ENCODE peak calls at places on chromosomes 7 and 10, in eight cellular contexts. One of them, this sample, is unnamed.

GRCh38 chr7:132177708-132178392 is 398.4 kb downstream of the PLXNA4 start:
- DNase-seq in CD14-positive monocyte: no peak
- DNase-seq in spleen: peak
- DNase-seq in activated CD4-positive, alpha-beta T cell treated with anti-CD3 and anti-CD28 coated beads for 36 hours: no peak
- DNase-seq in MV-4-11: no peak
- DNase-seq in D341Med: no peak
- DNase-seq in left cardiac atrium: no peak
- DNase-seq in type B pancreatic cell: no peak
- DNase-seq in this sample: no peak

GRCh38 chr10:70442332-70442988 is 979 bp upstream of the NODAL start:
- DNase-seq in CD14-positive monocyte: peak
- DNase-seq in spleen: no peak
- DNase-seq in activated CD4-positive, alpha-beta T cell treated with anti-CD3 and anti-CD28 coated beads for 36 hours: no peak
- DNase-seq in MV-4-11: no peak
- DNase-seq in D341Med: no peak
- DNase-seq in left cardiac atrium: no peak
- DNase-seq in type B pancreatic cell: no peak
- DNase-seq in this sample: no peak

GRCh38 chr7:128032605-128033235 is 1.5 kb upstream of the LRRC4 start:
- DNase-seq in CD14-positive monocyte: no peak
- DNase-seq in spleen: peak
- DNase-seq in activated CD4-positive, alpha-beta T cell treated with anti-CD3 and anti-CD28 coated beads for 36 hours: peak
- DNase-seq in MV-4-11: no peak
- DNase-seq in D341Med: no peak
- DNase-seq in left cardiac atrium: peak
- DNase-seq in type B pancreatic cell: no peak
- DNase-seq in this sample: no peak

GRCh38 chr10:109892885-109893284 is 30.4 kb downstream of the XPNPEP1 start:
- DNase-seq in CD14-positive monocyte: no peak
- DNase-seq in spleen: no peak
- DNase-seq in activated CD4-positive, alpha-beta T cell treated with anti-CD3 and anti-CD28 coated beads for 36 hours: peak
- DNase-seq in MV-4-11: no peak
- DNase-seq in D341Med: no peak
- DNase-seq in left cardiac atrium: no peak
- DNase-seq in type B pancreatic cell: no peak
- DNase-seq in this sample: no peak

GRCh38 chr7:135232720-135233119 is 918 bp upstream of the STRA8 start:
- DNase-seq in CD14-positive monocyte: no peak
- DNase-seq in spleen: no peak
- DNase-seq in activated CD4-positive, alpha-beta T cell treated with anti-CD3 and anti-CD28 coated beads for 36 hours: peak
- DNase-seq in MV-4-11: no peak
- DNase-seq in D341Med: no peak
- DNase-seq in left cardiac atrium: no peak
- DNase-seq in type B pancreatic cell: no peak
- DNase-seq in this sample: no peak

GRCh38 chr10:98858525-98858924 is 377.1 kb downstream of the HPSE2 start:
- DNase-seq in CD14-positive monocyte: no peak
- DNase-seq in spleen: no peak
- DNase-seq in activated CD4-positive, alpha-beta T cell treated with anti-CD3 and anti-CD28 coated beads for 36 hours: no peak
- DNase-seq in MV-4-11: no peak
- DNase-seq in D341Med: no peak
- DNase-seq in left cardiac atrium: no peak
- DNase-seq in type B pancreatic cell: no peak
- DNase-seq in this sample: no peak

GRCh38 chr7:55546826-55547225 is 25.5 kb downstream of the VOPP1 start:
- DNase-seq in CD14-positive monocyte: peak
- DNase-seq in spleen: no peak
- DNase-seq in activated CD4-positive, alpha-beta T cell treated with anti-CD3 and anti-CD28 coated beads for 36 hours: peak
- DNase-seq in MV-4-11: peak
- DNase-seq in D341Med: peak
- DNase-seq in left cardiac atrium: peak
- DNase-seq in type B pancreatic cell: no peak
- DNase-seq in this sample: peak

GRCh38 chr7:34747842-34748241 is 89.8 kb downstream of the NPSR1 start:
- DNase-seq in CD14-positive monocyte: no peak
- DNase-seq in spleen: no peak
- DNase-seq in activated CD4-positive, alpha-beta T cell treated with anti-CD3 and anti-CD28 coated beads for 36 hours: no peak
- DNase-seq in MV-4-11: no peak
- DNase-seq in D341Med: no peak
- DNase-seq in left cardiac atrium: no peak
- DNase-seq in type B pancreatic cell: no peak
- DNase-seq in this sample: no peak

GRCh38 chr10:102802920-102803534 is 34.2 kb downstream of the CYP17A1 start:
- DNase-seq in CD14-positive monocyte: peak
- DNase-seq in spleen: no peak
- DNase-seq in activated CD4-positive, alpha-beta T cell treated with anti-CD3 and anti-CD28 coated beads for 36 hours: peak
- DNase-seq in MV-4-11: peak
- DNase-seq in D341Med: no peak
- DNase-seq in left cardiac atrium: peak
- DNase-seq in type B pancreatic cell: no peak
- DNase-seq in this sample: no peak

GRCh38 chr7:134892002-134892693 is 94.2 kb upstream of the AGBL3 start:
- DNase-seq in CD14-positive monocyte: no peak
- DNase-seq in spleen: no peak
- DNase-seq in activated CD4-positive, alpha-beta T cell treated with anti-CD3 and anti-CD28 coated beads for 36 hours: no peak
- DNase-seq in MV-4-11: no peak
- DNase-seq in D341Med: no peak
- DNase-seq in left cardiac atrium: no peak
- DNase-seq in type B pancreatic cell: no peak
- DNase-seq in this sample: no peak

GRCh38 chr10:43943119-43943824 is 294.6 kb upstream of the ZNF32 start:
- DNase-seq in CD14-positive monocyte: no peak
- DNase-seq in spleen: peak
- DNase-seq in activated CD4-positive, alpha-beta T cell treated with anti-CD3 and anti-CD28 coated beads for 36 hours: no peak
- DNase-seq in MV-4-11: no peak
- DNase-seq in D341Med: peak
- DNase-seq in left cardiac atrium: no peak
- DNase-seq in type B pancreatic cell: peak
- DNase-seq in this sample: no peak

GRCh38 chr7:28956608-28957063 is 1.5 kb downstream of the TRIL start:
- DNase-seq in CD14-positive monocyte: no peak
- DNase-seq in spleen: peak
- DNase-seq in activated CD4-positive, alpha-beta T cell treated with anti-CD3 and anti-CD28 coated beads for 36 hours: peak
- DNase-seq in MV-4-11: no peak
- DNase-seq in D341Med: peak
- DNase-seq in left cardiac atrium: peak
- DNase-seq in type B pancreatic cell: peak
- DNase-seq in this sample: peak

GRCh38 chr7:43646603-43647313 is 63.9 kb downstream of the STK17A start:
- DNase-seq in CD14-positive monocyte: no peak
- DNase-seq in spleen: no peak
- DNase-seq in activated CD4-positive, alpha-beta T cell treated with anti-CD3 and anti-CD28 coated beads for 36 hours: no peak
- DNase-seq in MV-4-11: peak
- DNase-seq in D341Med: no peak
- DNase-seq in left cardiac atrium: no peak
- DNase-seq in type B pancreatic cell: no peak
- DNase-seq in this sample: no peak

GRCh38 chr10:92695679-92696605 is 6.2 kb downstream of the HHEX start:
- DNase-seq in CD14-positive monocyte: no peak
- DNase-seq in spleen: peak
- DNase-seq in activated CD4-positive, alpha-beta T cell treated with anti-CD3 and anti-CD28 coated beads for 36 hours: no peak
- DNase-seq in MV-4-11: no peak
- DNase-seq in D341Med: no peak
- DNase-seq in left cardiac atrium: no peak
- DNase-seq in type B pancreatic cell: no peak
- DNase-seq in this sample: no peak

GRCh38 chr10:19683326-19683725 is 132.9 kb upstream of the PLXDC2 start:
- DNase-seq in CD14-positive monocyte: no peak
- DNase-seq in spleen: no peak
- DNase-seq in activated CD4-positive, alpha-beta T cell treated with anti-CD3 and anti-CD28 coated beads for 36 hours: no peak
- DNase-seq in MV-4-11: no peak
- DNase-seq in D341Med: no peak
- DNase-seq in left cardiac atrium: no peak
- DNase-seq in type B pancreatic cell: no peak
- DNase-seq in this sample: no peak

GRCh38 chr10:88473989-88474883 is 108.9 kb downstream of the RNLS start:
- DNase-seq in CD14-positive monocyte: no peak
- DNase-seq in spleen: no peak
- DNase-seq in activated CD4-positive, alpha-beta T cell treated with anti-CD3 and anti-CD28 coated beads for 36 hours: no peak
- DNase-seq in MV-4-11: no peak
- DNase-seq in D341Med: peak
- DNase-seq in left cardiac atrium: no peak
- DNase-seq in type B pancreatic cell: no peak
- DNase-seq in this sample: peak